ENCODE peak calls at places on chromosomes 5 and 9, in five cellular contexts. One of them, this sample, is unnamed.
A peak's percentile ranks its signal among the peaks of the same experiment; 100 is the strongest.

GRCh38 chr5:78771260-78772240 is 123.0 kb upstream of the LHFPL2 start:
- DNase-seq in NCI-H345: no peak
- DNase-seq in cardiac muscle cell: no peak
- DNase-seq in RWPE1: no peak
- DNase-seq in heart left ventricle: no peak
- DNase-seq in this sample: no peak

GRCh38 chr9:33239922-33240321 is at the start of gene SPINK4:
- DNase-seq in NCI-H345: no peak
- DNase-seq in cardiac muscle cell: peak; percentile 49
- DNase-seq in RWPE1: no peak
- DNase-seq in heart left ventricle: peak; percentile 35
- DNase-seq in this sample: no peak

GRCh38 chr5:123091258-123091987 is 2.4 kb downstream of the PRDM6 start:
- DNase-seq in RWPE1: no peak
- DNase-seq in heart left ventricle: no peak
- DNase-seq in cardiac muscle cell: no peak
- DNase-seq in NCI-H345: no peak
- DNase-seq in this sample: no peak

GRCh38 chr5:134139891-134140469 is 25.5 kb downstream of the TCF7 start:
- DNase-seq in heart left ventricle: peak; percentile 2
- DNase-seq in RWPE1: no peak
- DNase-seq in NCI-H345: no peak
- DNase-seq in cardiac muscle cell: no peak
- DNase-seq in this sample: no peak

GRCh38 chr9:92406506-92406905 is 2.1 kb upstream of the OGN start:
- DNase-seq in RWPE1: no peak
- DNase-seq in NCI-H345: no peak
- DNase-seq in cardiac muscle cell: peak; percentile 54
- DNase-seq in heart left ventricle: peak; percentile 44
- DNase-seq in this sample: no peak

GRCh38 chr9:7237473-7238243 is 479.9 kb downstream of the KDM4C start:
- DNase-seq in cardiac muscle cell: peak; percentile 89
- DNase-seq in RWPE1: no peak
- DNase-seq in NCI-H345: peak; percentile 52
- DNase-seq in heart left ventricle: no peak
- DNase-seq in this sample: no peak

GRCh38 chr9:14423816-14424261 is 109.9 kb upstream of the NFIB start:
- DNase-seq in RWPE1: peak; percentile 8
- DNase-seq in heart left ventricle: no peak
- DNase-seq in NCI-H345: no peak
- DNase-seq in cardiac muscle cell: peak; percentile 88
- DNase-seq in this sample: peak; percentile 21

GRCh38 chr5:36035696-36036095 is 31.0 kb downstream of the UGT3A2 start:
- DNase-seq in RWPE1: no peak
- DNase-seq in heart left ventricle: no peak
- DNase-seq in NCI-H345: no peak
- DNase-seq in cardiac muscle cell: no peak
- DNase-seq in this sample: no peak

GRCh38 chr5:2739360-2740050 is 12.0 kb downstream of the IRX2 start:
- DNase-seq in NCI-H345: no peak
- DNase-seq in cardiac muscle cell: peak; percentile 16
- DNase-seq in RWPE1: peak; percentile 29
- DNase-seq in heart left ventricle: no peak
- DNase-seq in this sample: no peak

GRCh38 chr9:78158286-78158685 is 77.6 kb upstream of the CEP78 start:
- DNase-seq in RWPE1: no peak
- DNase-seq in heart left ventricle: no peak
- DNase-seq in NCI-H345: no peak
- DNase-seq in cardiac muscle cell: peak; percentile 68
- DNase-seq in this sample: no peak

GRCh38 chr9:83622433-83622813 is 520 bp upstream of the IDNK start:
- DNase-seq in NCI-H345: no peak
- DNase-seq in cardiac muscle cell: no peak
- DNase-seq in heart left ventricle: no peak
- DNase-seq in RWPE1: no peak
- DNase-seq in this sample: no peak

GRCh38 chr5:66906021-66906420 is 290.6 kb downstream of the CD180 start:
- DNase-seq in RWPE1: no peak
- DNase-seq in cardiac muscle cell: no peak
- DNase-seq in NCI-H345: no peak
- DNase-seq in heart left ventricle: no peak
- DNase-seq in this sample: no peak

GRCh38 chr5:176878463-176878862 is 20.7 kb downstream of the HK3 start:
- DNase-seq in heart left ventricle: no peak
- DNase-seq in NCI-H345: no peak
- DNase-seq in cardiac muscle cell: no peak
- DNase-seq in RWPE1: no peak
- DNase-seq in this sample: no peak

GRCh38 chr5:52989781-52990530 is 804 bp downstream of the ITGA2 start:
- DNase-seq in heart left ventricle: peak; percentile 31
- DNase-seq in NCI-H345: peak; percentile 40
- DNase-seq in RWPE1: peak; percentile 60
- DNase-seq in cardiac muscle cell: peak; percentile 66
- DNase-seq in this sample: no peak

GRCh38 chr5:55308254-55308836 is 556 bp downstream of the MTREX start:
- DNase-seq in RWPE1: peak; percentile 28
- DNase-seq in cardiac muscle cell: peak; percentile 32
- DNase-seq in heart left ventricle: peak; percentile 7
- DNase-seq in NCI-H345: no peak
- DNase-seq in this sample: no peak

GRCh38 chr9:108047264-108047663 is 557.7 kb upstream of the KLF4 start:
- DNase-seq in RWPE1: no peak
- DNase-seq in cardiac muscle cell: peak; percentile 47
- DNase-seq in NCI-H345: no peak
- DNase-seq in heart left ventricle: no peak
- DNase-seq in this sample: no peak

GRCh38 chr5:120769291-120769872 is 305.3 kb downstream of the PRR16 start:
- DNase-seq in NCI-H345: no peak
- DNase-seq in RWPE1: no peak
- DNase-seq in heart left ventricle: no peak
- DNase-seq in cardiac muscle cell: no peak
- DNase-seq in this sample: no peak